ENCODE peak calls at places on chromosome 20, in eight cellular contexts. Z is stimulated activated CD8-positive, alpha-beta memory T cell treated with anti-CD3 and anti-CD28 coated beads, Interleukin-4, amount 100 ng/mL, for 24 hours; A is cardiac fibroblast; F is stimulated activated CD4-positive, alpha-beta T cell treated with anti-CD3 and anti-CD28 coated beads, Interleukin-2, amount 100 ng/mL, for 24 hours; R is AG10803; X is glomerular endothelial cell; O is smooth muscle cell of the brain vasculature; U is stimulated activated effector memory CD8-positive, alpha-beta T cell treated with anti-CD3 and anti-CD28 coated beads, Interleukin-12 subunit alpha, Interleukin-12 subunit beta, amount 100 ng/mL, for 72 hours. Q is an unnamed sample.

GRCh38 chr20:19710336-19710721 is 47.7 kb upstream of the RIN2 start:
- DNase-seq in R (no peak), F (no peak), O (peak), U (no peak), A (peak), Z (no peak), X (no peak), Q (no peak)

GRCh38 chr20:62365814-62366369 is 1.2 kb downstream of the LAMA5 start:
- DNase-seq in X (no peak), U (no peak), R (no peak), O (no peak), Z (no peak), F (no peak), A (peak), Q (no peak)

GRCh38 chr20:14792915-14793314 is 455.5 kb upstream of the FLRT3 start:
- DNase-seq in R (no peak), Z (no peak), U (no peak), A (no peak), F (no peak), X (no peak), O (no peak), Q (no peak)

GRCh38 chr20:38623061-38623460 is 21.5 kb downstream of the ARHGAP40 start:
- DNase-seq in Z (no peak), U (no peak), F (no peak), X (no peak), A (no peak), O (no peak), R (no peak), Q (no peak)

GRCh38 chr20:14896569-14896968 is 559.2 kb upstream of the FLRT3 start:
- DNase-seq in F (no peak), A (no peak), U (no peak), X (no peak), Z (no peak), O (no peak), R (no peak), Q (no peak)

GRCh38 chr20:35643045-35643444 is 21.7 kb downstream of the CPNE1 start:
- DNase-seq in O (no peak), Z (no peak), U (peak), A (no peak), R (no peak), X (no peak), F (no peak), Q (no peak)

GRCh38 chr20:35269055-35269781 is 8.7 kb downstream of the MMP24OS start:
- DNase-seq in Z (peak), X (no peak), U (peak), R (peak), A (peak), F (peak), O (peak), Q (no peak)

GRCh38 chr20:34316191-34316814 is 13.1 kb upstream of the AHCY start:
- DNase-seq in R (peak), F (no peak), Z (no peak), X (no peak), A (peak), U (no peak), O (no peak), Q (no peak)

GRCh38 chr20:5557123-5557522 is 193.1 kb upstream of the SHLD1 start:
- DNase-seq in U (peak), O (peak), Z (peak), X (peak), A (peak), R (peak), F (peak), Q (peak)

GRCh38 chr20:51410586-51411325 is 131.8 kb downstream of the NFATC2 start:
- DNase-seq in Z (no peak), O (no peak), X (no peak), U (no peak), F (no peak), A (no peak), R (no peak), Q (no peak)

GRCh38 chr20:10671221-10671849 is 2.5 kb downstream of the JAG1 start:
- DNase-seq in U (peak), Z (no peak), O (peak), A (peak), R (peak), F (peak), X (no peak), Q (peak)

GRCh38 chr20:52972190-52972937 is at the start of gene TSHZ2:
- DNase-seq in U (no peak), F (peak), R (peak), X (no peak), O (no peak), Z (no peak), A (peak), Q (no peak)

GRCh38 chr20:2132461-2132901 is 30.9 kb downstream of the STK35 start:
- DNase-seq in F (no peak), O (no peak), X (no peak), R (no peak), U (no peak), A (no peak), Z (no peak), Q (no peak)

GRCh38 chr20:32988008-32988407 is 16.2 kb downstream of the SUN5 start:
- DNase-seq in U (no peak), X (no peak), F (no peak), A (no peak), R (no peak), Z (no peak), O (no peak), Q (no peak)

GRCh38 chr20:35368616-35369423 is 43.0 kb downstream of the UQCC1 start:
- DNase-seq in A (no peak), X (no peak), R (peak), F (no peak), O (no peak), U (no peak), Z (no peak), Q (no peak)

GRCh38 chr20:32678948-32679347 is 5.2 kb upstream of the C20orf203 start:
- DNase-seq in U (no peak), R (peak), O (no peak), Z (no peak), A (no peak), F (no peak), X (no peak), Q (no peak)

GRCh38 chr20:62647521-62648317 is 5.4 kb downstream of the SLCO4A1 start:
- DNase-seq in F (no peak), X (no peak), R (no peak), U (no peak), A (no peak), Z (no peak), O (no peak), Q (no peak)

GRCh38 chr20:21105429-21106170 is 558 bp downstream of the LINC00237 start:
- DNase-seq in O (no peak), Z (no peak), F (no peak), A (no peak), R (no peak), X (no peak), U (no peak), Q (no peak)

GRCh38 chr20:63178445-63178818 is 37.5 kb downstream of the YTHDF1 start:
- DNase-seq in X (no peak), O (no peak), A (no peak), R (no peak), U (no peak), Z (no peak), F (no peak), Q (no peak)

GRCh38 chr20:62742979-62743776 is 34.5 kb downstream of the NTSR1 start:
- DNase-seq in U (no peak), R (no peak), X (no peak), Z (no peak), A (no peak), O (no peak), F (no peak), Q (no peak)

GRCh38 chr20:61444637-61445036 is 192.6 kb downstream of the CDH4 start:
- DNase-seq in Z (no peak), O (no peak), F (no peak), A (no peak), U (no peak), X (no peak), R (no peak), Q (no peak)

Q was measured in Panc1.